ENCODE peak calls at places on chromosomes 16 and 17, in six cellular contexts. One of them, this sample, is unnamed.

GRCh38 chr17:73632513-73632912 is 11.7 kb downstream of the SDK2 start:
- DNase-seq in K562: no peak
- DNase-seq in GM12878: no peak
- DNase-seq in A549: no peak
- DNase-seq in HepG2: no peak
- DNase-seq in HEK293T: no peak
- DNase-seq in this sample: no peak

GRCh38 chr17:81083125-81083765 is 48.3 kb downstream of the BAIAP2 start:
- DNase-seq in A549: no peak
- DNase-seq in HepG2: peak; percentile 94
- DNase-seq in K562: no peak
- DNase-seq in HEK293T: no peak
- DNase-seq in GM12878: no peak
- DNase-seq in this sample: no peak

GRCh38 chr17:45261577-45262515 is at the start of gene SPATA32:
- DNase-seq in GM12878: no peak
- DNase-seq in HepG2: no peak
- DNase-seq in HEK293T: no peak
- DNase-seq in K562: no peak
- DNase-seq in A549: no peak
- DNase-seq in this sample: peak; percentile 29

GRCh38 chr17:81486174-81486810 is 26.3 kb downstream of the ACTG1 start:
- DNase-seq in HepG2: no peak
- DNase-seq in HEK293T: no peak
- DNase-seq in A549: no peak
- DNase-seq in GM12878: no peak
- DNase-seq in K562: no peak
- DNase-seq in this sample: no peak

GRCh38 chr17:7348478-7349242 is 3.3 kb upstream of the KCTD11 start:
- DNase-seq in K562: no peak
- DNase-seq in GM12878: no peak
- DNase-seq in HEK293T: no peak
- DNase-seq in HepG2: no peak
- DNase-seq in A549: no peak
- DNase-seq in this sample: peak; percentile 47

GRCh38 chr16:79272141-79272577 is 328.4 kb downstream of the MAF start:
- DNase-seq in GM12878: no peak
- DNase-seq in A549: no peak
- DNase-seq in HEK293T: no peak
- DNase-seq in K562: no peak
- DNase-seq in HepG2: no peak
- DNase-seq in this sample: no peak

GRCh38 chr16:8644513-8645140 is 23.1 kb downstream of the METTL22 start:
- DNase-seq in HepG2: no peak
- DNase-seq in HEK293T: no peak
- DNase-seq in K562: no peak
- DNase-seq in GM12878: no peak
- DNase-seq in A549: no peak
- DNase-seq in this sample: no peak

GRCh38 chr16:17133851-17134250 is 336.9 kb downstream of the XYLT1 start:
- DNase-seq in K562: no peak
- DNase-seq in HEK293T: no peak
- DNase-seq in A549: no peak
- DNase-seq in HepG2: no peak
- DNase-seq in GM12878: no peak
- DNase-seq in this sample: no peak

GRCh38 chr17:42457107-42457787 is 1.4 kb upstream of the ATP6V0A1 start:
- DNase-seq in A549: no peak
- DNase-seq in HEK293T: no peak
- DNase-seq in HepG2: no peak
- DNase-seq in GM12878: peak; percentile 65
- DNase-seq in K562: no peak
- DNase-seq in this sample: no peak

GRCh38 chr17:76561799-76562268 is 22.0 kb downstream of the PRCD start:
- DNase-seq in K562: no peak
- DNase-seq in A549: no peak
- DNase-seq in GM12878: no peak
- DNase-seq in HEK293T: no peak
- DNase-seq in HepG2: no peak
- DNase-seq in this sample: no peak

GRCh38 chr16:74726736-74727135 is 26.1 kb upstream of the MLKL start:
- DNase-seq in A549: no peak
- DNase-seq in GM12878: no peak
- DNase-seq in HEK293T: peak; percentile 43
- DNase-seq in HepG2: peak; percentile 50
- DNase-seq in K562: peak; percentile 67
- DNase-seq in this sample: no peak

GRCh38 chr17:74241434-74241833 is 28.1 kb downstream of the TTYH2 start:
- DNase-seq in GM12878: no peak
- DNase-seq in A549: no peak
- DNase-seq in HepG2: no peak
- DNase-seq in K562: no peak
- DNase-seq in HEK293T: no peak
- DNase-seq in this sample: no peak

GRCh38 chr17:49898547-49899490 is 51.0 kb upstream of the TAC4 start:
- DNase-seq in A549: peak; percentile 78
- DNase-seq in K562: peak; percentile 36
- DNase-seq in HEK293T: peak; percentile 37
- DNase-seq in HepG2: peak; percentile 66
- DNase-seq in GM12878: no peak
- DNase-seq in this sample: no peak

GRCh38 chr16:59604331-59604730 is 870.2 kb upstream of the GOT2 start:
- DNase-seq in HEK293T: no peak
- DNase-seq in K562: no peak
- DNase-seq in A549: no peak
- DNase-seq in GM12878: no peak
- DNase-seq in HepG2: no peak
- DNase-seq in this sample: peak; percentile 4

GRCh38 chr16:48583075-48584065 is 26.6 kb downstream of the N4BP1 start:
- DNase-seq in A549: no peak
- DNase-seq in HEK293T: no peak
- DNase-seq in GM12878: no peak
- DNase-seq in HepG2: no peak
- DNase-seq in K562: no peak
- DNase-seq in this sample: no peak

GRCh38 chr17:41785876-41786226 is 660 bp downstream of the JUP start:
- DNase-seq in HepG2: no peak
- DNase-seq in K562: peak; percentile 65
- DNase-seq in HEK293T: no peak
- DNase-seq in GM12878: no peak
- DNase-seq in A549: no peak
- DNase-seq in this sample: no peak

GRCh38 chr17:48357727-48358126 is 72.3 kb downstream of the SKAP1 start:
- DNase-seq in HepG2: no peak
- DNase-seq in GM12878: no peak
- DNase-seq in K562: no peak
- DNase-seq in HEK293T: no peak
- DNase-seq in A549: no peak
- DNase-seq in this sample: peak; percentile 0

GRCh38 chr17:73765824-73766563 is 121.7 kb upstream of the SDK2 start:
- DNase-seq in HepG2: no peak
- DNase-seq in GM12878: no peak
- DNase-seq in A549: no peak
- DNase-seq in HEK293T: no peak
- DNase-seq in K562: no peak
- DNase-seq in this sample: no peak

GRCh38 chr16:20868890-20869289 is 31.3 kb downstream of the DCUN1D3 start:
- DNase-seq in GM12878: no peak
- DNase-seq in HepG2: peak; percentile 60
- DNase-seq in K562: no peak
- DNase-seq in A549: no peak
- DNase-seq in HEK293T: no peak
- DNase-seq in this sample: peak; percentile 57

GRCh38 chr17:3935825-3936355 is 19.6 kb upstream of the P2RX1 start:
- DNase-seq in GM12878: no peak
- DNase-seq in K562: no peak
- DNase-seq in HepG2: no peak
- DNase-seq in A549: no peak
- DNase-seq in HEK293T: no peak
- DNase-seq in this sample: peak; percentile 76

GRCh38 chr16:66247516-66248089 is 118.9 kb upstream of the CDH5 start:
- DNase-seq in K562: no peak
- DNase-seq in A549: no peak
- DNase-seq in GM12878: no peak
- DNase-seq in HepG2: no peak
- DNase-seq in HEK293T: no peak
- DNase-seq in this sample: peak; percentile 71

GRCh38 chr16:20897897-20898296 is 2.3 kb downstream of the DCUN1D3 start:
- DNase-seq in GM12878: no peak
- DNase-seq in HepG2: no peak
- DNase-seq in HEK293T: no peak
- DNase-seq in K562: no peak
- DNase-seq in A549: no peak
- DNase-seq in this sample: peak; percentile 7

GRCh38 chr17:66383353-66383752 is 80.9 kb downstream of the PRKCA start:
- DNase-seq in K562: no peak
- DNase-seq in A549: no peak
- DNase-seq in HEK293T: no peak
- DNase-seq in GM12878: no peak
- DNase-seq in HepG2: no peak
- DNase-seq in this sample: peak; percentile 96

GRCh38 chr17:38539386-38539785 is 66.4 kb downstream of the SRCIN1 start:
- DNase-seq in HEK293T: no peak
- DNase-seq in GM12878: no peak
- DNase-seq in A549: no peak
- DNase-seq in HepG2: no peak
- DNase-seq in K562: no peak
- DNase-seq in this sample: no peak

GRCh38 chr17:4247981-4248388 is 15.8 kb downstream of the ANKFY1 start:
- DNase-seq in HEK293T: no peak
- DNase-seq in K562: peak; percentile 29
- DNase-seq in GM12878: no peak
- DNase-seq in HepG2: peak; percentile 55
- DNase-seq in A549: no peak
- DNase-seq in this sample: no peak

GRCh38 chr16:23254338-23254737 is 47.8 kb upstream of the SCNN1B start:
- DNase-seq in GM12878: no peak
- DNase-seq in HEK293T: no peak
- DNase-seq in A549: no peak
- DNase-seq in K562: peak; percentile 13
- DNase-seq in HepG2: no peak
- DNase-seq in this sample: peak; percentile 48

GRCh38 chr16:19116711-19117449 is 3.1 kb downstream of the ITPRIPL2 start:
- DNase-seq in GM12878: no peak
- DNase-seq in HepG2: no peak
- DNase-seq in HEK293T: no peak
- DNase-seq in K562: no peak
- DNase-seq in A549: no peak
- DNase-seq in this sample: peak; percentile 34

GRCh38 chr17:77242118-77242800 is 101.5 kb downstream of the SEC14L1 start:
- DNase-seq in HepG2: no peak
- DNase-seq in HEK293T: no peak
- DNase-seq in GM12878: no peak
- DNase-seq in A549: no peak
- DNase-seq in K562: no peak
- DNase-seq in this sample: no peak

GRCh38 chr16:51431517-51432241 is 280.6 kb upstream of the SALL1 start:
- DNase-seq in HEK293T: peak; percentile 65
- DNase-seq in GM12878: no peak
- DNase-seq in K562: no peak
- DNase-seq in HepG2: no peak
- DNase-seq in A549: peak; percentile 6
- DNase-seq in this sample: peak; percentile 99

GRCh38 chr16:2296662-2297505 is 29.0 kb upstream of the RNPS1 start:
- DNase-seq in A549: peak; percentile 22
- DNase-seq in GM12878: no peak
- DNase-seq in K562: peak; percentile 86
- DNase-seq in HepG2: peak; percentile 54
- DNase-seq in HEK293T: peak; percentile 38
- DNase-seq in this sample: no peak

GRCh38 chr16:56932588-56933265 is 785 bp downstream of the HERPUD1 start:
- DNase-seq in A549: peak; percentile 66
- DNase-seq in HEK293T: peak; percentile 45
- DNase-seq in K562: peak; percentile 51
- DNase-seq in GM12878: no peak
- DNase-seq in HepG2: peak; percentile 94
- DNase-seq in this sample: peak; percentile 69

GRCh38 chr17:7582401-7583252 is 1.0 kb upstream of the MPDU1 start:
- DNase-seq in K562: no peak
- DNase-seq in HEK293T: no peak
- DNase-seq in HepG2: no peak
- DNase-seq in A549: no peak
- DNase-seq in GM12878: no peak
- DNase-seq in this sample: no peak

GRCh38 chr17:19000531-19001011 is 4.0 kb downstream of the FAM83G start:
- DNase-seq in K562: peak; percentile 24
- DNase-seq in HEK293T: no peak
- DNase-seq in A549: no peak
- DNase-seq in GM12878: no peak
- DNase-seq in HepG2: no peak
- DNase-seq in this sample: peak; percentile 59

GRCh38 chr16:54208262-54208661 is 78.3 kb downstream of the IRX3 start:
- DNase-seq in GM12878: no peak
- DNase-seq in HepG2: no peak
- DNase-seq in HEK293T: no peak
- DNase-seq in K562: no peak
- DNase-seq in A549: no peak
- DNase-seq in this sample: no peak
- TF ChIP-seq BHLHE40 in GM12878: no peak
- TF ChIP-seq BHLHE40 in HepG2: no peak
- TF ChIP-seq BHLHE40 in HEK293T: no peak
- TF ChIP-seq BHLHE40 in K562: no peak
- TF ChIP-seq BHLHE40 in A549: no peak
- TF ChIP-seq BHLHE40 in this sample: no peak

GRCh38 chr17:79006001-79006400 is 3.6 kb downstream of the CANT1 start:
- DNase-seq in A549: no peak
- DNase-seq in HEK293T: no peak
- DNase-seq in HepG2: no peak
- DNase-seq in GM12878: no peak
- DNase-seq in K562: peak; percentile 11
- DNase-seq in this sample: no peak
- TF ChIP-seq BHLHE40 in A549: no peak
- TF ChIP-seq BHLHE40 in HEK293T: no peak
- TF ChIP-seq BHLHE40 in HepG2: no peak
- TF ChIP-seq BHLHE40 in GM12878: no peak
- TF ChIP-seq BHLHE40 in K562: no peak
- TF ChIP-seq BHLHE40 in this sample: no peak

GRCh38 chr17:37176683-37177082 is 199.1 kb upstream of the C17orf78 start:
- DNase-seq in K562: no peak
- DNase-seq in GM12878: no peak
- DNase-seq in HEK293T: no peak
- DNase-seq in A549: no peak
- DNase-seq in HepG2: no peak
- DNase-seq in this sample: peak; percentile 55
- TF ChIP-seq BHLHE40 in K562: no peak
- TF ChIP-seq BHLHE40 in GM12878: no peak
- TF ChIP-seq BHLHE40 in HEK293T: no peak
- TF ChIP-seq BHLHE40 in A549: no peak
- TF ChIP-seq BHLHE40 in HepG2: no peak
- TF ChIP-seq BHLHE40 in this sample: no peak

DNA sequence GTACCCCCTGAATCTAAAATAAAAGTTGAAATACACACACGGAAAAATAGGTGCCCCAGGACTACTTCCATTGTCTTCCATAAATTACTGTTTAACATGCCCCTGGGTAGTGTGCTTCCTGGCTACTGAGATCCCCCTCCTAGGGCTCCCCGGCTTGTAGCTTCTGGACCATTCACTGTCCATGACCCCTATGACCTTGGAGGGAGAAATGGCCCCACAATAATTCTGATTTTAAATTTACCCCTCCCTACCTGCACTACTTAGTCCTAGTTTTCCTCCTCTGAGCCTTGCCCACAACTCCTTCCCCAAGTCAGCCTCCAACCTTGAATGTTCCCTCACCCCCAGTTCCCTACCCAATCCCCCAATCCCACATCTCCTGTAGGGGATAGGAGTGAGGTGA is 9.6 kb upstream of the MSL1 start:
- DNase-seq in A549: no peak
- DNase-seq in HEK293T: no peak
- DNase-seq in HepG2: no peak
- DNase-seq in K562: no peak
- DNase-seq in GM12878: no peak
- DNase-seq in this sample: no peak
- TF ChIP-seq BHLHE40 in A549: no peak
- TF ChIP-seq BHLHE40 in HEK293T: no peak
- TF ChIP-seq BHLHE40 in HepG2: no peak
- TF ChIP-seq BHLHE40 in K562: no peak
- TF ChIP-seq BHLHE40 in GM12878: no peak
- TF ChIP-seq BHLHE40 in this sample: no peak